ENCODE peak calls at places on chromosomes 13 and 19, in five cellular contexts. One of them, this sample, is unnamed.

GRCh38 chr19:16327911-16328823 is 3.5 kb downstream of the KLF2 start:
- DNase-seq in cardiac fibroblast: peak; percentile 94
- DNase-seq in AG09309: no peak
- DNase-seq in transverse colon: peak; percentile 75
- DNase-seq in fibroblast of the aortic adventitia: peak; percentile 93
- DNase-seq in this sample: peak; percentile 77

GRCh38 chr13:36124236-36124822 is 6.9 kb downstream of the DCLK1 start:
- DNase-seq in cardiac fibroblast: peak; percentile 64
- DNase-seq in AG09309: peak; percentile 44
- DNase-seq in transverse colon: no peak
- DNase-seq in fibroblast of the aortic adventitia: peak; percentile 94
- DNase-seq in this sample: no peak

GRCh38 chr19:46426035-46426505 is 2.7 kb downstream of the PNMA8C start:
- DNase-seq in cardiac fibroblast: no peak
- DNase-seq in AG09309: no peak
- DNase-seq in transverse colon: no peak
- DNase-seq in fibroblast of the aortic adventitia: no peak
- DNase-seq in this sample: no peak

GRCh38 chr13:94329754-94330551 is 149.5 kb downstream of the DCT start:
- DNase-seq in cardiac fibroblast: peak; percentile 97
- DNase-seq in AG09309: peak; percentile 78
- DNase-seq in transverse colon: no peak
- DNase-seq in fibroblast of the aortic adventitia: peak; percentile 97
- DNase-seq in this sample: peak; percentile 90

GRCh38 chr13:109868583-109869311 is 82.4 kb upstream of the IRS2 start:
- DNase-seq in cardiac fibroblast: peak; percentile 52
- DNase-seq in AG09309: no peak
- DNase-seq in transverse colon: no peak
- DNase-seq in fibroblast of the aortic adventitia: no peak
- DNase-seq in this sample: peak; percentile 58

GRCh38 chr19:9528757-9529336 is 9.6 kb downstream of the ZNF426 start:
- DNase-seq in cardiac fibroblast: peak; percentile 27
- DNase-seq in AG09309: no peak
- DNase-seq in transverse colon: no peak
- DNase-seq in fibroblast of the aortic adventitia: peak; percentile 9
- DNase-seq in this sample: no peak

GRCh38 chr19:45177817-45178261 is at the start of gene TRAPPC6A:
- DNase-seq in cardiac fibroblast: peak; percentile 91
- DNase-seq in AG09309: peak; percentile 45
- DNase-seq in transverse colon: no peak
- DNase-seq in fibroblast of the aortic adventitia: peak; percentile 52
- DNase-seq in this sample: peak; percentile 97

GRCh38 chr13:50370303-50370950 is 355.2 kb downstream of the KCNRG start:
- DNase-seq in cardiac fibroblast: no peak
- DNase-seq in AG09309: no peak
- DNase-seq in transverse colon: no peak
- DNase-seq in fibroblast of the aortic adventitia: no peak
- DNase-seq in this sample: no peak

DNA sequence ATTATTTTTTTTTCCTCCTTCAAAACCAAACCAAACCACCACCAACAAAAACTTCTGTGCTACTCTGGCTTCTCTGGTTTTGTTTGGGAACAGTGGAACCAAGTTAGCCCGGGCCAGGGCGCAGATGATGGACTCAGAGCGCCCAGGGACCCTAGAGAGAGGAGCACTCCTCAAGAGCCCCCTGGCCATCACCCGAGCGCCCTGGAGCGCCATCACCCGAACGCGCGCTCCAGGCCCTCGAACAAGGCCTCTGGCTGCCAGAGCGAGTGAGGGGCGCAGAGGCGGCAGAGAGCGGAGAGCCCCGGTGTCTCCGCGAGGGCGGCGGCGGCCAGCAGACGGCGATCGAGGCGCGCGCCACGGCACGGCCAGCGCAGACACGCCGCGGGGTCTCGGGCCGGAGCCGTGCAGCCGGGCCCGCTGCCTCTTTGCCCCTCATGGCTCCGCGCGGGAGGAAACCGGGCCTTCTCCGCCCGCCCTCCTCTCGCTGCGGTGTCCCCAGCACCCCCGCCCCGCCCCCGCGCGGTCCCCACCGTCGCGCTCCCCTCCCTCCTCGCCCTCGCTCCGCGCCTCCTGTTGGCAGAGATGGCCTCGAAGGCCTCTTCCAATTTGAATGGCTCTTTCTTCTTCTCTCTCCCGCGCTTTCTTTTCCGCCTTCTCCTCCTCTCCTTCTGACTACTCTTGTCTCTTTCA is 4.2 kb upstream of the SOX1 start:
- DNase-seq in cardiac fibroblast: no peak
- DNase-seq in AG09309: no peak
- DNase-seq in transverse colon: no peak
- DNase-seq in fibroblast of the aortic adventitia: no peak
- DNase-seq in this sample: no peak
- TF ChIP-seq CTCF in cardiac fibroblast: no peak
- TF ChIP-seq CTCF in AG09309: no peak
- TF ChIP-seq CTCF in transverse colon: no peak
- TF ChIP-seq CTCF in fibroblast of the aortic adventitia: no peak
- TF ChIP-seq CTCF in this sample: no peak

GRCh38 chr19:39533003-39533512 is 406 bp upstream of the EID2B start:
- DNase-seq in cardiac fibroblast: no peak
- DNase-seq in AG09309: no peak
- DNase-seq in transverse colon: no peak
- DNase-seq in fibroblast of the aortic adventitia: no peak
- DNase-seq in this sample: no peak
- H3K4me3 ChIP-seq in cardiac fibroblast: no peak overlapping the region
- H3K4me3 ChIP-seq in AG09309: no peak overlapping the region
- H3K4me3 ChIP-seq in transverse colon: no peak overlapping the region
- H3K4me3 ChIP-seq in fibroblast of the aortic adventitia: no peak overlapping the region
- H3K4me3 ChIP-seq in this sample: no peak overlapping the region

GRCh38 chr19:50870417-50871089 is 2.7 kb upstream of the KLK2 start:
- DNase-seq in cardiac fibroblast: peak; percentile 28
- DNase-seq in AG09309: no peak
- DNase-seq in transverse colon: no peak
- DNase-seq in fibroblast of the aortic adventitia: no peak
- DNase-seq in this sample: no peak
- TF ChIP-seq CTCF in cardiac fibroblast: peak; percentile 18
- TF ChIP-seq CTCF in AG09309: no peak
- TF ChIP-seq CTCF in transverse colon: no peak
- TF ChIP-seq CTCF in fibroblast of the aortic adventitia: no peak
- TF ChIP-seq CTCF in this sample: no peak

DNA sequence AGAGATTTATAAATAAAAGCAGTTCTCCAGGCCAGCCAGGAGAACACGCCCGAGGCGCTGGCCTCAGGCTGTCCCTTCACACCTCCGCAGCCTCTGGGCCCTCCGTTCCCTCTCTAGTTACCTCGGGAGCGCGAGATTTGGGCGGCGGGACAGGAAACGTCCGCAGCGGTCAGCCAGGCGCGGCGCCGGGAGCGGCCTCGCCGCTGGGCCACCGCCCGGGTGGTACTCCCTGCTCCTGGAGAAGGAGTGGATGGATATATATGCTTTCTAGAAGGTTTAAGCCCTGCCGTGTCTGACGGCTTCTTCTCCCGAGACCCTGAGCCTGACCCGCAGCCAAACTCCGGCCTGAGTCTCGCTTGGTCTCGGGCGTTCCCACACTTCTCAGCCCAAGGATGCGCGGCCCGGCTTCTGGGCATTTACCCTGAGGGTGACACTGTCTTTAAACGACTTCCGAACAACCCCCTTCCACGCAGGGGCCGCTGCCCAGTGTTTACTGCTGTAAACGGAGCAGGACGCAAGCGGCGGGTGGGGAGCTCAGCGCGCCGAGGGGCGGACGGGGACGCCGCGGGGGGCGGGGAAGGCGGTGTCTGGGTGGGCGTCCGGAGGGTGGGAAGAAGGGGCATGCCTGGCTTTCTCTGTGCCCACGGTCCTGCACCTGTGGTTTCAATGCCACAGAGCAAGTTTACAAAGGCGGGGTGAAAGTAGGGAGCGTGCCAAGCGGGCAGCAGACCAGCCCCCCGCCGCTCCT is 2.0 kb upstream of the ZIC2 start:
- DNase-seq in cardiac fibroblast: no peak
- DNase-seq in AG09309: no peak
- DNase-seq in transverse colon: no peak
- DNase-seq in fibroblast of the aortic adventitia: no peak
- DNase-seq in this sample: no peak
- H3K4me3 ChIP-seq in cardiac fibroblast: peak overlapping the region; percentile 8
- H3K4me3 ChIP-seq in AG09309: peak overlapping the region; percentile 57
- H3K4me3 ChIP-seq in transverse colon: peak overlapping the region; percentile 64
- H3K4me3 ChIP-seq in fibroblast of the aortic adventitia: no peak overlapping the region
- H3K4me3 ChIP-seq in this sample: no peak overlapping the region

GRCh38 chr13:82480415-82480814 is 1401.9 kb downstream of the SLITRK1 start:
- DNase-seq in cardiac fibroblast: no peak
- DNase-seq in AG09309: no peak
- DNase-seq in transverse colon: no peak
- DNase-seq in fibroblast of the aortic adventitia: no peak
- DNase-seq in this sample: peak; percentile 17
- TF ChIP-seq CTCF in cardiac fibroblast: no peak
- TF ChIP-seq CTCF in AG09309: peak; percentile 17
- TF ChIP-seq CTCF in transverse colon: no peak
- TF ChIP-seq CTCF in fibroblast of the aortic adventitia: no peak
- TF ChIP-seq CTCF in this sample: peak; percentile 47

This sample was measured in epithelial cell of esophagus.